ENCODE peak calls at places on chromosomes 16 and 17, in five cellular contexts. One of them, this sample, is unnamed.

GRCh38 chr16:14600164-14600563 is 29.9 kb downstream of the PARN start:
- DNase-seq in esophagus squamous epithelium: no peak
- DNase-seq in transverse colon: no peak
- DNase-seq in thoracic aorta: no peak
- DNase-seq in AG10803: peak; percentile 41
- DNase-seq in this sample: peak; percentile 61

GRCh38 chr16:67016143-67016542 is 12.8 kb upstream of the CBFB start:
- DNase-seq in esophagus squamous epithelium: no peak
- DNase-seq in transverse colon: no peak
- DNase-seq in thoracic aorta: no peak
- DNase-seq in AG10803: no peak
- DNase-seq in this sample: no peak

GRCh38 chr16:76854234-76854633 is 336.8 kb upstream of the MON1B start:
- DNase-seq in esophagus squamous epithelium: no peak
- DNase-seq in transverse colon: no peak
- DNase-seq in thoracic aorta: no peak
- DNase-seq in AG10803: no peak
- DNase-seq in this sample: peak; percentile 18

GRCh38 chr16:81158964-81159363 is 62.8 kb upstream of the GCSH start:
- DNase-seq in esophagus squamous epithelium: no peak
- DNase-seq in transverse colon: no peak
- DNase-seq in thoracic aorta: no peak
- DNase-seq in AG10803: no peak
- DNase-seq in this sample: no peak

GRCh38 chr17:45050680-45051059 is 762 bp downstream of the DCAKD start:
- DNase-seq in esophagus squamous epithelium: no peak
- DNase-seq in transverse colon: peak; percentile 33
- DNase-seq in thoracic aorta: no peak
- DNase-seq in AG10803: no peak
- DNase-seq in this sample: no peak

GRCh38 chr17:39701012-39701783 is 1.3 kb downstream of the ERBB2 start:
- DNase-seq in esophagus squamous epithelium: no peak
- DNase-seq in transverse colon: peak; percentile 88
- DNase-seq in thoracic aorta: no peak
- DNase-seq in AG10803: no peak
- DNase-seq in this sample: no peak

GRCh38 chr17:74525781-74526288 is 5.4 kb downstream of the CD300LB start:
- DNase-seq in esophagus squamous epithelium: no peak
- DNase-seq in transverse colon: no peak
- DNase-seq in thoracic aorta: no peak
- DNase-seq in AG10803: no peak
- DNase-seq in this sample: no peak

GRCh38 chr17:6639651-6640535 is 618 bp downstream of the KIAA0753 start:
- DNase-seq in esophagus squamous epithelium: no peak
- DNase-seq in transverse colon: peak; percentile 47
- DNase-seq in thoracic aorta: no peak
- DNase-seq in AG10803: peak; percentile 48
- DNase-seq in this sample: peak; percentile 52

GRCh38 chr17:28667870-28668269 is 5.9 kb downstream of the SUPT6H start:
- DNase-seq in esophagus squamous epithelium: no peak
- DNase-seq in transverse colon: no peak
- DNase-seq in thoracic aorta: no peak
- DNase-seq in AG10803: no peak
- DNase-seq in this sample: no peak

GRCh38 chr17:16935241-16935663 is 36.7 kb downstream of the TNFRSF13B start:
- DNase-seq in esophagus squamous epithelium: no peak
- DNase-seq in transverse colon: peak; percentile 5
- DNase-seq in thoracic aorta: no peak
- DNase-seq in AG10803: no peak
- DNase-seq in this sample: no peak

GRCh38 chr16:2385441-2385840 is 43.8 kb upstream of the CCNF start:
- DNase-seq in esophagus squamous epithelium: no peak
- DNase-seq in transverse colon: no peak
- DNase-seq in thoracic aorta: no peak
- DNase-seq in AG10803: no peak
- DNase-seq in this sample: peak; percentile 18

GRCh38 chr17:61296058-61296457 is 103.6 kb upstream of the TBX2 start:
- DNase-seq in esophagus squamous epithelium: no peak
- DNase-seq in transverse colon: no peak
- DNase-seq in thoracic aorta: no peak
- DNase-seq in AG10803: no peak
- DNase-seq in this sample: no peak

GRCh38 chr17:1203111-1203966 is 23.6 kb upstream of the ABR start:
- DNase-seq in esophagus squamous epithelium: no peak
- DNase-seq in transverse colon: peak; percentile 61
- DNase-seq in thoracic aorta: no peak
- DNase-seq in AG10803: peak; percentile 50
- DNase-seq in this sample: peak; percentile 67

GRCh38 chr16:11240636-11241473 is 15.1 kb downstream of the SOCS1 start:
- DNase-seq in esophagus squamous epithelium: no peak
- DNase-seq in transverse colon: no peak
- DNase-seq in thoracic aorta: no peak
- DNase-seq in AG10803: no peak
- DNase-seq in this sample: no peak

DNA sequence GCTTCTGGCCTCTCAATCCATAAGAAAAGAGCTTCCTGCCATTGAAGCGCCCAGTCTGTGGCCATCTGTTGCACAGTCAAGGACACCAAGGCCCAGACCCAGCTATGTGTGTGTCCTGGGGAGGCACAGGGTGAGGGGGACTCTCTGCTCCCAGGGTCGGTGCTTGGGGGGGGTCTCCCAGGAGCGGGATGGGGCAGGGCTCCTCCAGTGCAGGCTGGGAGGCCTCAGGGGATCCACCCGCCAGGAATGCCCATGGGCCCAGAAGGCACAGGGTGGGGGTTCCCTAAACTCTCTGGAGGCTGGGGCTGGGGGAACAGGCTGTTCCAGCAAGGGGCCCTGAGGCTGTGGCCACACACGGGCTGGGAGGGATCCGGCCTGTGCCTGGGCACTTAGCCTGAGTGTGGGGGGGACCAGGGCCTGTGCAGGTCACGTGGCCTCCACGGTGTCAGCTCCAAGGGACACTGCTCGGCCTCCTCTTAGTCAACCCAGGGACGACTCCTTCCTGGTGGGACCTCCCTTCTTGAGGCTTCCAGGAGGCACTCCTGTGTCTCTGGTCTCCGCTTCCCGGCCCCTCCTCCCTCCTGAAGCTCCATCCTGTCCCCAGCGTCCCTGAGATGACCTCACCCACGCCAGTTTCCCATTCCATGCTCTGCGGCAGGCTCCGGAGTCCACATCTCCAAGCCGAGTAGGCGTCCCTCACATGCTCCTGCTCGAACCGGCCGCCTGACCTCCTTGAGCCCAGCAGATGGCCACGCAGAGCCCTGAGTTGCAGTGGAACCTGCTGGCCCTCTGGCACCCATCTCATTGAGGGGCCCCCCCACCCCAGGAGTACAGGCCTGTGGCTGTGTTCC is 23.1 kb upstream of the BAHCC1 start:
- DNase-seq in esophagus squamous epithelium: no peak
- DNase-seq in transverse colon: peak; percentile 38
- DNase-seq in thoracic aorta: no peak
- DNase-seq in AG10803: peak; percentile 54
- DNase-seq in this sample: peak; percentile 65
- TF ChIP-seq CTCF in esophagus squamous epithelium: no peak
- TF ChIP-seq CTCF in transverse colon: peak; percentile 36
- TF ChIP-seq CTCF in thoracic aorta: peak; percentile 14
- TF ChIP-seq CTCF in AG10803: peak; percentile 55
- TF ChIP-seq CTCF in this sample: peak; percentile 32

GRCh38 chr17:48542114-48542955 is 2.6 kb downstream of the HOXB2 start:
- DNase-seq in esophagus squamous epithelium: no peak
- DNase-seq in transverse colon: no peak
- DNase-seq in thoracic aorta: no peak
- DNase-seq in AG10803: no peak
- DNase-seq in this sample: peak; percentile 66
- H3K4me3 ChIP-seq in esophagus squamous epithelium: peak overlapping the region; percentile 53
- H3K4me3 ChIP-seq in transverse colon: peak overlapping the region; percentile 52
- H3K4me3 ChIP-seq in thoracic aorta: peak overlapping the region; percentile 88
- H3K4me3 ChIP-seq in AG10803: peak overlapping the region; percentile 93
- H3K4me3 ChIP-seq in this sample: peak overlapping the region; percentile 64

DNA sequence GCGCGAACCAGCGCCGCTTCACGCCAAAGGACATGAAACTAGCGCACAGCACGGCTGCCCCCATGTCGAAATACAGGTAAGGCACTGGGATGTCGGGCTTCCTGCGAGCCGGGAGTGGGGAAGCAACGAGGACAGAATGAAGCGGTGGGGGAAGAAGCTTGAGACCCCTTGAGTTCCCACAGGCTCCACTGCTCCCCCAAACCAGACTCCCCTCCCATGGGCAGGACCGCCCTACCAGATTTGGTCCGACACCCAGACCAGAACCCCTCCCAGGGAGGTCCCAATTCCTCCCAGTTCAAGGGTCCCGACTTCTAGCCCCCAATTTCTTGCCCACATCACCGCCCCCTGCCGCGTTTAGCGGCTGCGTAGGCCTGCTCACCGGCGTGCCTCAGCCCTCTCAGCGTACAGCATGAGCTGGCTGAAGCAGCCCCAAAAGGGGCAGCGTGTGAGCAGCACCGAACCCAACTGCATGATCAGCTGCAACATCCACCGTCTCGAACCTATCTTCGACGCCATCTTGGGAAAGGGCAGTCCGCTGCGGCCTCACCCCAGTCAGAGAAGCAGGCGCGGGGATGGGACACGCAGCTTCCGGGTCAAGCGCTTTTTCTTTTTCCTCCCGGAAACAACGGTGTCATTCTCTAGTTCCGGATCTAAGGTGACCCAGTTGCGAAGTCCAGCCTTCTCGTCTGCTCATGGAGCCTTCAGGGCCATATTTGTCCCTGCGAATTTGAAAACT is at the start of gene TMEM101:
- DNase-seq in esophagus squamous epithelium: peak; percentile 42
- DNase-seq in transverse colon: peak; percentile 91
- DNase-seq in thoracic aorta: peak; percentile 76
- DNase-seq in AG10803: peak; percentile 94
- DNase-seq in this sample: peak; percentile 96
- TF ChIP-seq CTCF in esophagus squamous epithelium: no peak
- TF ChIP-seq CTCF in transverse colon: no peak
- TF ChIP-seq CTCF in thoracic aorta: no peak
- TF ChIP-seq CTCF in AG10803: no peak
- TF ChIP-seq CTCF in this sample: no peak

GRCh38 chr16:89506113-89506504 is 2.1 kb upstream of the SPG7 start:
- DNase-seq in esophagus squamous epithelium: no peak
- DNase-seq in transverse colon: no peak
- DNase-seq in thoracic aorta: no peak
- DNase-seq in AG10803: no peak
- DNase-seq in this sample: peak; percentile 73

GRCh38 chr16:89506791-89507191 is 1.4 kb upstream of the SPG7 start:
- DNase-seq in esophagus squamous epithelium: no peak
- DNase-seq in transverse colon: no peak
- DNase-seq in thoracic aorta: no peak
- DNase-seq in AG10803: no peak
- DNase-seq in this sample: no peak

GRCh38 chr16:89504061-89504460 is 4.1 kb upstream of the SPG7 start:
- DNase-seq in esophagus squamous epithelium: no peak
- DNase-seq in transverse colon: no peak
- DNase-seq in thoracic aorta: no peak
- DNase-seq in AG10803: no peak
- DNase-seq in this sample: no peak

GRCh38 chr16:89507219-89507833 is 877 bp upstream of the SPG7 start:
- DNase-seq in esophagus squamous epithelium: no peak
- DNase-seq in transverse colon: no peak
- DNase-seq in thoracic aorta: no peak
- DNase-seq in AG10803: no peak
- DNase-seq in this sample: peak; percentile 18

DNA sequence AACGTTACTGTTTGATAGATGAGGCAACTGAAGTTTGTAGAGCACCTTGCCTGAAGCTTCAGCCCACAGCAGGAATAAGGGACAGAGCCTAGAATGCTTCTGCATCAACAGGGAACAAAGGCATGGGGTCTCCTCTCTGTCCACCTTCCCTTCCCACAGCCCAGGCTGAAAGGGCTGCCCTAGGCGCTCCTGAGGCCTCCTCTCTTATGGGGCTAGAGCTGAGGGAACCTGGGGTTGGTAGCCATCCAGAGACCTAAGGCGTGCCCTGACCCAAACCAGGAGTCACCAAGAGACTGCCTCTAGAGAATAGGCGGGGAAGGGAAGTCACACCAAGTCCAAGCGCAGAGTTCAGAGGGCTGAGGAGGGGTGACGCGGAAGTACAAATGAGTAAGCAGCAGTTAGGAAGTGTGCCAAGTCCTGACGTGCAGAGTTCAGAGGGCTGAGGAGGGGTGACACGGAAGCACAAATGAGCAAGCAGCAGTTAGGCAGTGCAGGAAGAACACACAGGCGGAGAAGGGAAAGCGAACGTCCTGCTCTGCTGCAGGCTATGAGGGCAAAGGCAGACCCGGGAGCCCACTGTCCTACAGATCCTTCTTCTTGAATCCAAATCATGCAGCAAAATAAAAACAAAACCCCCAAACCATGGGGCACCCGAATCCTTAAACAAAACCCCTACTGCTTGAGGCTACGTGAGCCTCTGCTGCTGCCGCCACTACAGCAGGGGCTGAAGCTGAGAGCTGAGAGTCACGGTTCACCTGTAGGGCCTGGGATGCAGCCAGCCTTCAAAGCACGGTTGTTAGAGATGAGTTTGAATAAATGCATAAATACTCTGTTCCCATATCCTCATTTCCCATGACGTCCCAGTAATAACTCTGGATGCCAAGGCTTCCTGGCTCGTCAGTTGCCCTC is 2.7 kb upstream of the SPG7 start:
- DNase-seq in esophagus squamous epithelium: peak; percentile 74
- DNase-seq in transverse colon: peak; percentile 97
- DNase-seq in thoracic aorta: peak; percentile 74
- DNase-seq in AG10803: peak; percentile 72
- DNase-seq in this sample: peak; percentile 97
- H3K4me3 ChIP-seq in esophagus squamous epithelium: no peak overlapping the region
- H3K4me3 ChIP-seq in transverse colon: no peak overlapping the region
- H3K4me3 ChIP-seq in thoracic aorta: peak overlapping the region; percentile 90
- H3K4me3 ChIP-seq in AG10803: no peak overlapping the region
- H3K4me3 ChIP-seq in this sample: no peak overlapping the region

GRCh38 chr16:88060524-88061219 is 109.4 kb downstream of the BANP start:
- DNase-seq in esophagus squamous epithelium: no peak
- DNase-seq in transverse colon: no peak
- DNase-seq in thoracic aorta: no peak
- DNase-seq in AG10803: no peak
- DNase-seq in this sample: no peak
- TF ChIP-seq CTCF in esophagus squamous epithelium: no peak
- TF ChIP-seq CTCF in transverse colon: no peak
- TF ChIP-seq CTCF in thoracic aorta: no peak
- TF ChIP-seq CTCF in AG10803: no peak
- TF ChIP-seq CTCF in this sample: no peak

This sample was measured in cardiac fibroblast.